ENCODE peak calls at places on chromosome 4, in five cellular contexts. A, J, H, R and N are unnamed samples.

GRCh38 chr4:186144180-186144579 is 39.7 kb downstream of the FAM149A start:
- DNase-seq in H (no peak), A (no peak), R (no peak), J (no peak), N (no peak)

GRCh38 chr4:52853351-52853750 is 8.8 kb upstream of the RASL11B start:
- DNase-seq in A (no peak), J (no peak), H (no peak), R (no peak), N (no peak)

GRCh38 chr4:1501754-1502500 is 95.7 kb upstream of the NKX1-1 start:
- DNase-seq in R (no peak), A (no peak), J (no peak), H (no peak), N (no peak)

GRCh38 chr4:31714238-31714637 is 994.1 kb downstream of the PCDH7 start:
- DNase-seq in J (no peak), R (no peak), A (no peak), H (no peak), N (no peak)

GRCh38 chr4:164616961-164617360 is 137.0 kb upstream of the SMIM31 start:
- DNase-seq in R (no peak), H (no peak), A (no peak), J (no peak), N (no peak)

GRCh38 chr4:175671491-175671934 is 140.6 kb downstream of the GPM6A start:
- DNase-seq in R (no peak), A (no peak), J (no peak), H (no peak), N (no peak)

GRCh38 chr4:151438154-151438553 is 29.2 kb downstream of the FHIP1A start:
- DNase-seq in R (no peak), A (no peak), H (no peak), J (no peak), N (no peak)

GRCh38 chr4:54547299-54548097 is 110.3 kb upstream of the KIT start:
- DNase-seq in A (no peak), R (peak), J (no peak), H (no peak), N (no peak)

GRCh38 chr4:184851200-184851541 is 25.4 kb upstream of the ACSL1 start:
- DNase-seq in J (no peak), H (no peak), R (peak), A (no peak), N (peak)

GRCh38 chr4:1082215-1083182 is 30.9 kb downstream of the RNF212 start:
- DNase-seq in A (no peak), H (no peak), R (no peak), J (no peak), N (no peak)

GRCh38 chr4:156528216-156528615 is 443.4 kb downstream of the PDGFC start:
- DNase-seq in R (no peak), A (no peak), H (no peak), J (no peak), N (no peak)

GRCh38 chr4:3200423-3201090 is 48.4 kb upstream of the MSANTD1 start:
- DNase-seq in J (no peak), R (no peak), A (no peak), H (no peak), N (no peak)

GRCh38 chr4:157741642-157742041 is 431.2 kb downstream of the GASK1B start:
- DNase-seq in R (no peak), H (no peak), J (no peak), A (no peak), N (no peak)

GRCh38 chr4:15182600-15183222 is 180.4 kb downstream of the CPEB2 start:
- DNase-seq in J (no peak), H (no peak), R (no peak), A (no peak), N (no peak)

GRCh38 chr4:113355550-113356371 is 306.3 kb downstream of the ANK2 start:
- DNase-seq in A (no peak), H (no peak), J (peak), R (peak), N (peak)

GRCh38 chr4:86586160-86586572 is 7.9 kb upstream of the PTPN13 start:
- DNase-seq in A (no peak), R (no peak), J (no peak), H (no peak), N (no peak)

GRCh38 chr4:79198886-79199591 is 126.8 kb downstream of the NAA11 start:
- DNase-seq in H (no peak), R (no peak), J (no peak), A (no peak), N (no peak)

GRCh38 chr4:16993966-16994840 is 95.8 kb upstream of the LDB2 start:
- DNase-seq in J (no peak), H (no peak), A (no peak), R (no peak), N (no peak)

GRCh38 chr4:11605597-11605996 is 176.9 kb upstream of the HS3ST1 start:
- DNase-seq in A (no peak), H (no peak), J (no peak), R (no peak), N (no peak)

GRCh38 chr4:10179957-10180602 is 63.5 kb upstream of the WDR1 start:
- DNase-seq in J (no peak), H (no peak), R (no peak), A (no peak), N (no peak)

GRCh38 chr4:170272959-170273358 is 183.2 kb upstream of the AADAT start:
- DNase-seq in A (no peak), R (no peak), H (no peak), J (no peak), N (no peak)

GRCh38 chr4:165096776-165097175 is 15.9 kb downstream of the TMEM192 start:
- DNase-seq in R (no peak), A (peak), H (no peak), J (no peak), N (no peak)

GRCh38 chr4:87014284-87014782 is 79.5 kb downstream of the AFF1 start:
- DNase-seq in J (no peak), H (no peak), R (no peak), A (no peak), N (no peak)

DNA sequence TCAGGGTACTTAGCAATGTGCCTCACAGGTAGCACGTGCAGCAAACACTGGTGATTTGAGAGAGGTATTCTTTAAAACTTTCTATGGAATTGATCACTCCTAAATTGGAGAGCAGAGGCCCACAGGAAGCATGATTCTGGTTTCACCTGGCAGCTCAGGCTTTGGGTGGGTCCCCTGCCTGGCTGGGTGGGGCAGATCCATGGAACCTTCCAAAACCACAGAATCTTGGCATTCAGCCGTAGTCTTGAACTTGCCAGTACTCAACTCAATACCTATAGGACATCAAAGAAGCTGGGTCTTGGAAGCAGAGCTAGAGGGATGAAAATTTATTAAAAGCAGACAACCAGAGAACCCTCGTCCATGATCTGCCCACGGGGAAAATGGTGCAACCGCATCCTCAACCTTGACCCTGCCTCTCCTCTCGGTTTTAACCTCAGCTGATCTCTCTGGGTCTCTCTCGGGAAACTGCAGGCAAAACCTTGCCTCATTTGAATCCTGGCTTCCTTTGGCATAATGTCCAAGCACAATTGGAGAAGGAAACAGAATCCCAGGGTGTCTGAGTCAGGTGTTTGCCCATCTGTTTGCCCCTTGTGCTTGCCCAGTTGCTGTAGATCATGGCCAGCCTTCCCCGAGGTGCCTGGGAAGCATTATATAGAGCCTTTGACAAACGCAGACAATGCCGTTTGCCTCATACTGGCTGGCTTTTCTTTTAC is 22.9 kb downstream of the OTOP1 start:
- DNase-seq in J (no peak), R (no peak), H (no peak), A (no peak), N (no peak)
- TF ChIP-seq TAF1 in J (no peak), R (no peak), H (no peak), A (no peak), N (no peak)

GRCh38 chr4:140150886-140151699 is 2.9 kb downstream of the MAML3 start:
- DNase-seq in J (peak), A (no peak), H (peak), R (no peak), N (peak)
- TF ChIP-seq POLR2A in J (no peak), A (no peak), H (peak), R (no peak), N (no peak)

GRCh38 chr4:160631044-160631443 is 1528.2 kb downstream of the RAPGEF2 start:
- DNase-seq in R (no peak), H (no peak), J (no peak), A (no peak), N (no peak)
- TF ChIP-seq POLR2AphosphoS5 in R (no peak), H (no peak), J (no peak), A (no peak), N (no peak)

GRCh38 chr4:128162434-128162833 is 101.3 kb downstream of the LARP1B start:
- DNase-seq in A (no peak), H (no peak), J (no peak), R (no peak), N (no peak)
- TF ChIP-seq TAF1 in A (no peak), H (no peak), J (no peak), R (no peak), N (no peak)